ENCODE peak calls at places on chromosomes 5 and 9, in four cellular contexts. One of them, this sample, is unnamed.

GRCh38 chr5:150253416-150254208 is 36.0 kb downstream of the CAMK2A start:
- DNase-seq in K562: no peak
- DNase-seq in HepG2: no peak
- DNase-seq in GM12878: no peak
- DNase-seq in this sample: peak

GRCh38 chr9:112890106-112891081 is at the start of gene SLC46A2:
- DNase-seq in HepG2: no peak
- DNase-seq in K562: no peak
- DNase-seq in GM12878: no peak
- DNase-seq in this sample: peak

GRCh38 chr5:172193872-172194271 is at the start of gene EFCAB9:
- DNase-seq in HepG2: no peak
- DNase-seq in K562: no peak
- DNase-seq in GM12878: no peak
- DNase-seq in this sample: no peak

GRCh38 chr9:125850763-125851162 is 103.6 kb downstream of the PBX3 start:
- DNase-seq in HepG2: peak
- DNase-seq in K562: no peak
- DNase-seq in GM12878: no peak
- DNase-seq in this sample: no peak

GRCh38 chr5:69206528-69207190 is 17.3 kb downstream of the CENPH start:
- DNase-seq in K562: no peak
- DNase-seq in GM12878: no peak
- DNase-seq in HepG2: peak
- DNase-seq in this sample: no peak

GRCh38 chr9:131992906-131993657 is 86.6 kb downstream of the MED27 start:
- DNase-seq in GM12878: no peak
- DNase-seq in K562: no peak
- DNase-seq in HepG2: no peak
- DNase-seq in this sample: no peak

GRCh38 chr5:134541736-134542376 is 16.4 kb downstream of the JADE2 start:
- DNase-seq in K562: peak
- DNase-seq in HepG2: no peak
- DNase-seq in GM12878: no peak
- DNase-seq in this sample: peak

GRCh38 chr9:128428644-128429504 is 8.2 kb downstream of the CERCAM start:
- DNase-seq in GM12878: no peak
- DNase-seq in HepG2: no peak
- DNase-seq in K562: peak
- DNase-seq in this sample: no peak

GRCh38 chr5:78929833-78930232 is 55.3 kb downstream of the ARSB start:
- DNase-seq in K562: no peak
- DNase-seq in HepG2: peak
- DNase-seq in GM12878: no peak
- DNase-seq in this sample: no peak

GRCh38 chr9:105452185-105452584 is 4.4 kb downstream of the FSD1L start:
- DNase-seq in GM12878: no peak
- DNase-seq in HepG2: no peak
- DNase-seq in K562: no peak
- DNase-seq in this sample: no peak

GRCh38 chr5:82834151-82834550 is 243.0 kb downstream of the TMEM167A start:
- DNase-seq in K562: no peak
- DNase-seq in GM12878: no peak
- DNase-seq in HepG2: no peak
- DNase-seq in this sample: no peak

GRCh38 chr5:18965893-18966292 is 1022.1 kb downstream of the CDH18 start:
- DNase-seq in HepG2: no peak
- DNase-seq in K562: no peak
- DNase-seq in GM12878: no peak
- DNase-seq in this sample: no peak

GRCh38 chr9:106916491-106917235 is 53.7 kb downstream of the ZNF462 start:
- DNase-seq in GM12878: no peak
- DNase-seq in K562: no peak
- DNase-seq in HepG2: peak
- DNase-seq in this sample: peak

GRCh38 chr5:173602423-173602822 is 14.0 kb downstream of the BOD1 start:
- DNase-seq in K562: no peak
- DNase-seq in HepG2: no peak
- DNase-seq in GM12878: no peak
- DNase-seq in this sample: peak

GRCh38 chr5:8391916-8392315 is 523.0 kb downstream of the MTRR start:
- DNase-seq in HepG2: no peak
- DNase-seq in GM12878: no peak
- DNase-seq in K562: no peak
- DNase-seq in this sample: no peak

GRCh38 chr5:64210866-64211265 is 45.2 kb downstream of the RNF180 start:
- DNase-seq in GM12878: no peak
- DNase-seq in HepG2: no peak
- DNase-seq in K562: no peak
- DNase-seq in this sample: peak

GRCh38 chr9:137975527-137975913 is 97.9 kb downstream of the CACNA1B start:
- DNase-seq in HepG2: no peak
- DNase-seq in K562: no peak
- DNase-seq in GM12878: no peak
- DNase-seq in this sample: no peak

DNA sequence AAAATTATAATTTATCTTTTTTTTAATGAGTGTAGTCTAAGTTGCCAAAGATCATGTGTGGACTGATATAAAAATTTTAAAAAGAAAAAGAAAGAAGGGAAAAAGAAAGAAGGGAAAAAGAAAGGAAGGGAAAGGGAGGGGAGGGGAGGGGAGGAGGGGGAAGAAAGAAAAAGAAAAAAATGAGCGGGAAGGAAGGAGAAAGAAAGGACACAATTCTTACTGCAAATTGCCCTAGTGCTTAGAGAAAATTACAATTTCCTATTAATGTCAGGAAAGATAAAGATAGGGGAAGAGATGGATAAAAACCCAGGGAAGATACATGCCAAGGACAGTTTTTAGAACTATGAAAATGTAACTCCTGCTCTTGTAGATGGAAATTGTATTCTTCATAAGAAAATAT is 789.7 kb upstream of the GRAMD2B start:
- DNase-seq in HepG2: no peak
- DNase-seq in GM12878: no peak
- DNase-seq in K562: no peak
- DNase-seq in this sample: no peak
- TF ChIP-seq REST in HepG2: no peak
- TF ChIP-seq REST in GM12878: no peak
- TF ChIP-seq REST in K562: no peak
- TF ChIP-seq REST in this sample: no peak

DNA sequence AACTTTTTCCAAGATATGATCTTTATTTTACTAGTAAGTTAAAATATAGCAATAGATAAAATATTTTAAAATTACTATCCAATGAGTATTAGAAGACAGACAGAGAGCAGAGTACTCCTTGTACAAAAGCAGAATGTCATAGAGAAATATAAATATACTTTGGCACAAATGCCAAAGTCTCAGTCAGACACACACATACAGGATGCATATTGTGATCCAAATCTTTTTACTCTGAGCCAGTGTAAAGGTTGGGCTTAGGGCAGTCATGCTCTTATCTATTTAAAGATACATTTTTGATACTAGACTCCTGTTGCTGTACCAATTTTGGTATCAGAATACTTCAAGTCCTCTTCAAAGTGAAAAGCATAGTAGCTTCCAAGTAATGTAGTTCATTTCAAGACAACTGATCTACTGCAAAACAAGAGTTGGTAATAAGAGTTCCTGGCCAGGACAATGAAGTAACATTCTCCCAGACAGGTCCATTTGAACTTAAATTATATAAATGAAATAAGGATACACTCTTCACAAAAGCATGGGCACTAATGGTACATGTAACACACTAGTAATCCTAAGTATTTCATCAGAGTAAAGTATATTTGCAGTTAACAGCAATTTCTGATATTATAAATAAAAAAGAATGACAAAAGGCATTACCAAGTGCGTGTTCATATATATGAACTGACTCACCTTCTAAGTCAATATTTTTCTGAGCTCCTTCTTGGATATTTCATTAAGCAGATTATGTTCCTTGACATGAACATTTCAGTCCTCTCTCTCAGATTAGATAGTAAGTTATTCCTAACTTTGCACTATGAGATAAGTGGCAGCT is 10.5 kb downstream of the PFDN1 start:
- DNase-seq in K562: no peak
- DNase-seq in HepG2: peak
- DNase-seq in GM12878: no peak
- DNase-seq in this sample: no peak
- TF ChIP-seq CREB1 in K562: no peak
- TF ChIP-seq CREB1 in HepG2: no peak
- TF ChIP-seq CREB1 in GM12878: no peak
- TF ChIP-seq CREB1 in this sample: no peak

GRCh38 chr5:59021286-59021673 is 438.4 kb downstream of the RAB3C start:
- DNase-seq in K562: no peak
- DNase-seq in GM12878: no peak
- DNase-seq in HepG2: no peak
- DNase-seq in this sample: no peak

GRCh38 chr5:59027145-59027907 is 444.5 kb downstream of the RAB3C start:
- DNase-seq in K562: no peak
- DNase-seq in HepG2: no peak
- DNase-seq in GM12878: no peak
- DNase-seq in this sample: no peak

GRCh38 chr5:59020611-59021285 is 437.9 kb downstream of the RAB3C start:
- DNase-seq in GM12878: no peak
- DNase-seq in HepG2: no peak
- DNase-seq in K562: no peak
- DNase-seq in this sample: peak

GRCh38 chr5:59021837-59022514 is 439.1 kb downstream of the RAB3C start:
- DNase-seq in K562: no peak
- DNase-seq in GM12878: no peak
- DNase-seq in HepG2: no peak
- DNase-seq in this sample: no peak

DNA sequence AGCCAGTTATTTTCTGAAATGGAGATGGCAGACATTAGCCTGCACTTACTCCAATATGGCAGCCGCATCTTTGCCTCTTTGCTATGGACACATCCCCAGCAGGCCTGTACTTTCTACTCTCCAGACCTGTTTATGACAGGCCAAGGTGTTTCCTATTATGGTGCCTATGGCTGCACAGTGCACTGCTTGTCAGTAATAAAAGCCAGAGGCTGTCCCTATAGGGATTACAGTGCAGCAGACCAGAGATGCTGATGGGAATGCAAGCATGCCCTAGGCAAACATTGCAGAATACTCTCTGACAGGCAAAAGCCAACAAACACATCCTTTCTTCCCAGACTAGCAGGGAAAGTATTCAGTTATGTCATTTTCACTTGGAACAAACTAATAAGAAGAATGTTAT is 442.9 kb downstream of the RAB3C start:
- DNase-seq in HepG2: peak
- DNase-seq in K562: no peak
- DNase-seq in GM12878: no peak
- DNase-seq in this sample: no peak
- TF ChIP-seq REST in HepG2: no peak
- TF ChIP-seq REST in K562: no peak
- TF ChIP-seq REST in GM12878: no peak
- TF ChIP-seq REST in this sample: no peak

DNA sequence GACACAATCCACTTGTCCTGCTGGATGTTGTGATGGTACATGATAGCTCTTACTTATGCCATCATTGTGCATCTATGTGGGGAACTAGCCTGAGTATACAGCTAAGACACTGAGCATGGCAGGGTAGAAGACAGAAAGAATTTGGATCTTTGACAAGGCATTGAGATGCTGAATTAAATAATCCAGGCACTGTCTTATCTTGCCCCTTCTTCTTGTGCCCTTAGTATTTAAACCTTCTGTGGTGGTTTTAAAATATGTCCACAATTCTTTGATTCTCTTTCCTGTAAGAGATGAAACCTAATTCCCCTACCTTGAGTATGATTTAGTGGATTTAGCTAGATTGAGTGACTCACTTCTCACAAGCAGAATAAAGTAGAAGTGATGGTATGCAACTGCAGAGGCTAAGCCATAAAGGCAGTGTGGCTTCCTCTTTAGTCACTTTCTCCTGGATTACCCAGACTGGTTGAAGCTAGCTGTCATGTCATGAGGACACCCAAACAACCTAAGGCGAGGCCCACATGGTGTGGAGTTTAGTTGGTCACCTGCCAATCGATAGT is 174.0 kb upstream of the NREP start:
- DNase-seq in HepG2: no peak
- DNase-seq in K562: no peak
- DNase-seq in GM12878: no peak
- DNase-seq in this sample: no peak
- TF ChIP-seq CREB1 in HepG2: no peak
- TF ChIP-seq CREB1 in K562: no peak
- TF ChIP-seq CREB1 in GM12878: no peak
- TF ChIP-seq CREB1 in this sample: no peak

DNA sequence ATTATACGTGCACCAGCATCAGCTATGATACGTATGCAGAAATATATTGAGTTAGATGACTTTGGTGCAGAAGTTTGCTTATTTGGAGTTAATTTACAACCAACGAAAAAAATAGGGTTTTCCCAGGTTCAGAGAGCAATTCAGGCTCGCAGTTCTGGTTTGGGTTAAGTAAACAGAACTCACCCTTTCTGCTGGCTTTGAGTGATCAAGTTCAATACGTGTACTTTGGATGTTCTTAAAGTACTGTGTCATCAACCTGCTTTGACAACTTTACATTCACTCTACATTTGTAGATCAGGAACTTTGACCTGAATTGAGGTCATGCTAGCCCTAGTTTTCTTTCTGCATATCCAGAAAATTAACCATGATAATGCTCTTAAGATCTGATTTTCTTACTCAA is 40.7 kb downstream of the ACOT12 start:
- DNase-seq in K562: no peak
- DNase-seq in HepG2: peak
- DNase-seq in GM12878: no peak
- DNase-seq in this sample: no peak
- TF ChIP-seq REST in K562: no peak
- TF ChIP-seq REST in HepG2: no peak
- TF ChIP-seq REST in GM12878: no peak
- TF ChIP-seq REST in this sample: no peak

GRCh38 chr5:88948746-88949600 is 66.0 kb upstream of the MEF2C start:
- DNase-seq in GM12878: no peak
- DNase-seq in HepG2: no peak
- DNase-seq in K562: no peak
- DNase-seq in this sample: peak
- TF ChIP-seq CREB1 in GM12878: no peak
- TF ChIP-seq CREB1 in HepG2: no peak
- TF ChIP-seq CREB1 in K562: no peak
- TF ChIP-seq CREB1 in this sample: no peak

GRCh38 chr9:89177401-89178161 is 1.0 kb downstream of the SHC3 start:
- DNase-seq in GM12878: no peak
- DNase-seq in HepG2: no peak
- DNase-seq in K562: no peak
- DNase-seq in this sample: peak
- TF ChIP-seq REST in GM12878: no peak
- TF ChIP-seq REST in HepG2: no peak
- TF ChIP-seq REST in K562: no peak
- TF ChIP-seq REST in this sample: no peak

GRCh38 chr5:143395638-143396352 is 7.7 kb downstream of the NR3C1 start:
- DNase-seq in K562: no peak
- DNase-seq in HepG2: no peak
- DNase-seq in GM12878: no peak
- DNase-seq in this sample: no peak
- TF ChIP-seq CREB1 in K562: no peak
- TF ChIP-seq CREB1 in HepG2: no peak
- TF ChIP-seq CREB1 in GM12878: no peak
- TF ChIP-seq CREB1 in this sample: no peak